ENCODE peak calls at places on chromosomes 12 and 14, in five cellular contexts. D is CD4-positive, alpha-beta T cell; V is A549; X is ELR; S is NCI-H2029 treated with DMSO at 0.1 percent for 48 hours. E is an unnamed sample.

GRCh38 chr14:101453225-101453624 is 108.1 kb upstream of the DIO3 start:
- DNase-seq in D (no peak), V (no peak), X (no peak), S (no peak), E (no peak)

GRCh38 chr12:112979281-112979680 is 962 bp downstream of the OAS2 start:
- DNase-seq in D (peak), V (no peak), X (peak), S (no peak), E (no peak)

GRCh38 chr14:35144029-35144428 is 21.7 kb downstream of the PRORP start:
- DNase-seq in D (no peak), V (no peak), X (no peak), S (no peak), E (no peak)

GRCh38 chr12:75945581-75945980 is 86.0 kb downstream of the PHLDA1 start:
- DNase-seq in D (no peak), V (no peak), X (no peak), S (no peak), E (no peak)

GRCh38 chr12:121036810-121037326 is 2.2 kb downstream of the OASL start:
- DNase-seq in D (no peak), V (no peak), X (peak), S (no peak), E (peak)

GRCh38 chr14:50023671-50024490 is 92.5 kb downstream of the VCPKMT start:
- DNase-seq in D (no peak), V (peak), X (peak), S (no peak), E (no peak)

GRCh38 chr12:93154753-93155475 is 222.8 kb upstream of the NUDT4 start:
- DNase-seq in D (no peak), V (no peak), X (no peak), S (no peak), E (no peak)

GRCh38 chr12:127619869-127620769 is 646.9 kb upstream of the TMEM132C start:
- DNase-seq in D (no peak), V (no peak), X (no peak), S (no peak), E (no peak)

GRCh38 chr14:67467134-67467533 is 21.4 kb downstream of the TMEM229B start:
- DNase-seq in D (no peak), V (no peak), X (no peak), S (no peak), E (no peak)

GRCh38 chr12:46160981-46161690 is 107.7 kb downstream of the SLC38A1 start:
- DNase-seq in D (no peak), V (no peak), X (no peak), S (no peak), E (no peak)

GRCh38 chr12:123397400-123397799 is 13.5 kb downstream of the KMT5A start:
- DNase-seq in D (no peak), V (no peak), X (no peak), S (no peak), E (no peak)

GRCh38 chr14:61927015-61927414 is 164.8 kb downstream of the SNAPC1 start:
- DNase-seq in D (no peak), V (no peak), X (peak), S (no peak), E (no peak)

GRCh38 chr12:127926004-127926403 is 341.0 kb upstream of the TMEM132C start:
- DNase-seq in D (no peak), V (peak), X (peak), S (no peak), E (no peak)

GRCh38 chr14:23935158-23935557 is 18.4 kb upstream of the DHRS4 start:
- DNase-seq in D (no peak), V (no peak), X (no peak), S (no peak), E (no peak)